ENCODE peak calls at places on chromosomes 16 and 17, in five cellular contexts. B is IMR-90, E is stomach, R is adrenal gland, Q is endothelial cell of umbilical vein. A is an unnamed sample.

GRCh38 chr16:70396209-70396904 is 42.5 kb downstream of the ST3GAL2 start:
- DNase-seq in B (peak), E (no peak), R (peak), Q (no peak), A (no peak)

GRCh38 chr16:48330847-48331204 is 54.4 kb downstream of the SIAH1 start:
- DNase-seq in B (no peak), Q (no peak), E (no peak), R (no peak), A (no peak)

GRCh38 chr17:40157972-40158371 is 17.6 kb downstream of the CASC3 start:
- DNase-seq in Q (no peak), R (no peak), E (no peak), B (no peak), A (no peak)

GRCh38 chr17:29577009-29577777 is 8.7 kb downstream of the TP53I13 start:
- DNase-seq in R (no peak), Q (no peak), B (no peak), E (no peak), A (no peak)

GRCh38 chr17:79952265-79952877 is 83.3 kb downstream of the TBC1D16 start:
- DNase-seq in R (no peak), Q (no peak), E (no peak), B (no peak), A (no peak)

GRCh38 chr17:57243171-57243622 is 13.1 kb upstream of the MSI2 start:
- DNase-seq in E (peak), R (peak), Q (peak), B (peak), A (peak)

GRCh38 chr16:71536752-71537499 is 10.7 kb downstream of the CHST4 start:
- DNase-seq in E (no peak), R (no peak), Q (no peak), B (no peak), A (no peak)

GRCh38 chr16:78028018-78028417 is 5.7 kb downstream of the CLEC3A start:
- DNase-seq in Q (no peak), B (no peak), E (no peak), R (no peak), A (no peak)

GRCh38 chr17:77867308-77867781 is 91.2 kb upstream of the TNRC6C start:
- DNase-seq in B (no peak), R (no peak), Q (no peak), E (no peak), A (no peak)

GRCh38 chr17:82623707-82624106 is 24.5 kb downstream of the WDR45B start:
- DNase-seq in Q (no peak), R (no peak), B (no peak), E (no peak), A (no peak)

GRCh38 chr17:82932146-82933005 is 92.6 kb upstream of the ZNF750 start:
- DNase-seq in Q (peak), R (no peak), E (peak), B (peak), A (no peak)

GRCh38 chr16:66521951-66522771 is 27.8 kb downstream of the TK2 start:
- DNase-seq in E (peak), B (peak), Q (peak), R (no peak), A (peak)

GRCh38 chr17:34613064-34614019 is 34.0 kb downstream of the TMEM132E start:
- DNase-seq in E (no peak), Q (no peak), B (no peak), R (no peak), A (no peak)

GRCh38 chr17:76537578-76538280 is at the start of gene CYGB:
- DNase-seq in R (no peak), Q (no peak), B (no peak), E (no peak), A (no peak)
- TF ChIP-seq POLR2A in R (no peak), Q (no peak), B (no peak), E (no peak), A (no peak)

DNA sequence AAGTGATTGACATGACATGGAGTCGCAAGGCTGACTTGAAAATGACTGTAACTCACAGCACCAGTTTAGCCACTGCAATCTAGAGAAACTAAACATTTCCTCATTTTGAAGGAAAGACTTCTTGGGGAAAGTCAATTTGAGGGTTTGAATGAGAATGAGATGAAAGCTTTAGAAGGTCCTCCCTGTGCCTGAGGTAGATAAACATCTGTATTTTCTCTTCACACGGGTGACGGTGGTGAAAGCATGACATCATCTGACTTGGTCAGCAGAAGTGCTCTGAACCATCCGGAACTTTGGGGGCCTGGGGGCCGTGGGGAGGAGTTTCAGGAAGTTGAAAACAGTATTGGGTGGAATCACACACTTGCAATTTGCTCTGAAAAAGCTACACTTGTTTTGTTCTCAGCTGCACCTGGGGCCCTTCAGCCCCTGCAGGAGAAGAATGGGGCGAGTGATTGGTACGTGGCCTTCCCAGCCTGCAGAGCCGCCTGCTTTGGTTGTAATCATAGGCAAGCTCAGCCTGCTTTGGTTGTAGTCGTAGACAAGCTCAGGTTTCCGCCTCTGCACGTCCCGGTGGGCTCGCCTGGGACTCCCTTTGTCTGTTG is 5.0 kb downstream of the BANP start:
- DNase-seq in B (peak), R (no peak), Q (peak), E (no peak), A (no peak)
- TF ChIP-seq POLR2A in B (peak), R (no peak), Q (no peak), E (no peak), A (no peak)

DNA sequence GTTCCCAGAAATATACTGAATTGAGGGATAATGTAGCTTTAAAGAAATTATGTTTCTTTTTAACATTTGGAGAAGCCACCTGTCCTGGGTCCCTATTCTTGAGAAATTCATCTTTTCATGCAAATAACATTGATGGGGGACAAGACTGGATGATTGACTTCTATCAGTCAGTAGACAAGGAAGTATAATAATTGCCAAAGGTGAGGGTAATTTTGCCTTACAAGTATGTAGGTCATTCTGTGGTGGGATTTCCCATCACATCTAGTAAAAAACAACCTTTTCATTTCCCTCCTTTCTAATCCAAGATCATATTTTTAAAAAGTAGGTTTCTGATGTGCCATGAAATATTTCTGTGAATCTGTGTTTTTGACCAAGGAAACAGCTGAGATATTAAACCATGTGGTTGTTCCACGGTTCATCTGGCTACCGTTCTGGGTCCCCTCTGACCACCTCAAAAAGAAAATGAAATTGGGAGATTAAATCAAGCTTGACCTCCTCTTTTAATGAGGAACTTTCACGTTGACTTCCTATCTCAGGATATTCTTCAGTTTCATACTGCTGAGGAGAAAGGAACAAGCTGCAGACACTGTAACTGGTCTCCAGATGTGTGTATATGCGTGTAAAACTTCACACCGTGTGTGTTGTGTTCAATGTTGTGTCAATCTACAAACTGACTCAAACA is 138.6 kb downstream of the MAP2K6 start:
- DNase-seq in R (no peak), B (no peak), Q (no peak), E (no peak), A (no peak)
- TF ChIP-seq POLR2A in R (no peak), B (no peak), Q (no peak), E (no peak), A (no peak)

DNA sequence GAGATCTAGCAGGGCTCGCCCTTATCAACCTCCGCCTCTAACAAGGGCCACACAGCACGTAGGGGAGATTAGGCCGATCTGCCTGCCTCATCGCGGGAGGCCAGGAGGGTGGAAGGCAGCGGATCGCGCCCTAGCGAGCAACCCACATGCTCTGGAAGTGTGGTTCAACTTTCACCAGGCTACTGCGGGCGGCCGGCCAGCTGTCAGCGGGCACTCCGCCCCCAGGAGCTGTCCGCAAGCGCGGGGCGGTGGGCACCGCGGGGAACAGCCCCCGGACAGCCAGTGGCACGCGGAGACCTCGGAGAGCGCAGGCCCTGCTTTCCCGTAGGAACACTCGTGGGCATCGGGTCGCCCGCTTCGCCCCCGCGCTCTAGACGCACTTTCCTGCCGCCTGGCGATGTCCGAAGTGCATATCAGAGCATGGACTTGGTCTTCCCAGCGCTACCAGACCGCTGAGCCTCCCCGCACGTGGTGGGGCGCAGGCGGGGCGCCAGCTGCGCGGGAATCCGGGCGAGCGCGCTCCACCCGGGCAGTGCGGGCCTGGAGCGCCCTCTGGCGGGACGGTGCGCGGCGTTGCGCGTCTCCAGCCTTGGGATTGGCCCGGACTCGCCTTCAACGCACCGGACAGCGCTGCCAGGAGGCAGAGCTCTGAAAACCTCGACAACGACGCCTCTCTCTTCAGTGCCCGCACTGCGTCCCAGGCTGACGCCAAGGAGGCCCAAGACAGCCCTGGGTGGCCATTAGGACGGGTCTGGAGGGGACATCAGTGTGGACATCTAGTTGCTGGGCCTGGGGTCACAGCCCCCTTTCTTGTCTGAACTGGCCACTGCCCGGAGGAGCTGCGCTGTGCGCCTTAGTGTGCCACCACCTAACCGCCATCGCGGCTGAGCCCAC is 3.6 kb upstream of the ZNHIT3 start:
- DNase-seq in B (peak), Q (peak), E (peak), R (peak), A (peak)
- TF ChIP-seq POLR2A in B (no peak), Q (no peak), E (no peak), R (no peak), A (no peak)

DNA sequence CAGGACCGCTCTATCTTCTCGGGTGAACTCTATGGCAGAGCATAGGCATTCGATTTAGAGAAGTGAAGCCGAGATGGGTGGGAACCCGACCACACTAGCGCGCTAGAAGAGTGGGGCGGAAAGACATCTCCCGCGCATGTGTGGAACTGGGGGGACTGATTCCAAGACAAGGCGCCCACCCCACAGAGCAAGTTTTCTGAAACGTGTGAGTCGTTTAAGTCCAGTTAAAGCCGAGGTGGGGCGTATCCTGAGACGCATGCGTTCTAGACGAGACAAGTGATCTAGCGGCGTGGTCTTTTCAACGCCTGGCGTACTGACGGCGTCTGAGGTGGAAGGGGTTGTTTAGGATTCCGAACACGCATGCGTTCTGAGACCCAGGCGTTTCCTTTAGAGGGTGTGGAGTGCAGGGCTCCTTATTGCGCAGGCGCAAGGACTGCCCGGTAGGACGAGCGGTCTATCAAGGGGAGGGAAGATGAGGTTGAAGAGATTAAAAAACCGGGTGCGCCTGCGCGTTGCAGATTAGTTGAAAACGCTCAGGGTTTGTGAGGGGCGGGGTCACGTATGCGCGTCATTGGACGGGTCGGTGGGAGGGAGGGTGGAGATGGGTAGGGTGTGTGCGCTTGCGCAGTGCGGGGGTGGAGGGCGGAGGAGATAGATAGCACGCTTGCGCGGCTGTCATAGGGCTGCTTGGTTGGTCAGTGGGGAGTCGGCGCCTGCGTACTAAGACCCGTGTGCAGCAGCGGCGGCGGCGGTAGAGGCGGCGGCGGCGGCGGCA is at the start of gene EIF5A:
- DNase-seq in R (peak), Q (peak), B (peak), E (peak), A (peak)
- TF ChIP-seq POLR2A in R (peak), Q (peak), B (peak), E (peak), A (peak)

DNA sequence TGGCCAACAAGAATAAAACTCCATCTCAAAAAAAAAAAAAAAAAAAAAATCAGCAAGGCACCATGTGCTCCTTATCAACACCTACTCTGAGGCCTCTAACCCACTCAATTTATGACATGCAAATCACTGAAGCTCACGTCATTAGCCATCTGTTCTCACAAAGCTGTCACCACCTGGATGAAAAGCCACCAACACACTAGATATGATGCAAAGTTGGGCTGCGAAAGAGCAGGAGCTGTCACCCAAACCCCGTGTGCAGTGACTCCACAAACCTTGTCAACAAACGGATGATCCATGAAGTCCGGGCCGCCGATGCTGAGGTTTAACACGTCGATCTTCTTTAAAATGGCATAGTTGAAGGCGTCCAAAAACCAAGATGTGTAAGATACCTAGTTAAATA is 25.3 kb downstream of the MBTPS1 start:
- DNase-seq in B (no peak), R (no peak), Q (no peak), E (no peak), A (no peak)
- TF ChIP-seq POLR2A in B (no peak), R (no peak), Q (no peak), E (no peak), A (no peak)